ENCODE peak calls at places on chromosomes 16 and 17, in four cellular contexts. L is A549, G is HepG2, A is K562. Z is an unnamed sample. For H3K9me3, the result is how much of the 10 kb centered on the place peaks cover.

GRCh38 chr17:58321571-58322525 is 6.7 kb downstream of the TSPOAP1 start:
- DNase-seq in L (no peak), G (no peak), A (no peak), Z (no peak)

GRCh38 chr17:56274491-56274890 is 121.2 kb downstream of the ANKFN1 start:
- DNase-seq in L (no peak), G (no peak), A (no peak), Z (no peak)

GRCh38 chr16:264440-264951 is 11.2 kb downstream of the RGS11 start:
- DNase-seq in L (no peak), G (no peak), A (no peak), Z (no peak)

GRCh38 chr17:65055708-65056638 is 567 bp downstream of the GNA13 start:
- DNase-seq in L (peak), G (peak), A (peak), Z (no peak)

GRCh38 chr17:28477928-28478327 is 4.5 kb downstream of the SLC13A2 start:
- DNase-seq in L (no peak), G (no peak), A (no peak), Z (no peak)

GRCh38 chr16:586047-586644 is 3.7 kb upstream of the RAB40C start:
- DNase-seq in L (no peak), G (no peak), A (no peak), Z (no peak)

GRCh38 chr17:279356-279755 is 73.3 kb downstream of the RPH3AL start:
- DNase-seq in L (no peak), G (no peak), A (no peak), Z (no peak)

GRCh38 chr17:18226284-18226945 is 980 bp downstream of the LLGL1 start:
- DNase-seq in L (no peak), G (no peak), A (no peak), Z (no peak)

GRCh38 chr17:11485336-11485735 is 112.9 kb upstream of the DNAH9 start:
- DNase-seq in L (no peak), G (no peak), A (no peak), Z (no peak)

GRCh38 chr16:2816751-2817495 is at the start of gene PRSS21:
- DNase-seq in L (no peak), G (no peak), A (peak), Z (peak)

GRCh38 chr16:67256701-67257230 is 8.0 kb downstream of the SLC9A5 start:
- DNase-seq in L (no peak), G (no peak), A (no peak), Z (no peak)

GRCh38 chr16:49023095-49023494 is 258.5 kb downstream of the CBLN1 start:
- DNase-seq in L (no peak), G (no peak), A (no peak), Z (no peak)

GRCh38 chr16:2426941-2427361 is 2.3 kb upstream of the CCNF start:
- DNase-seq in L (no peak), G (no peak), A (no peak), Z (no peak)

GRCh38 chr17:52606098-52606497 is 447.6 kb upstream of the CA10 start:
- DNase-seq in L (no peak), G (no peak), A (no peak), Z (no peak)

GRCh38 chr16:23434380-23434779 is 18.6 kb downstream of the COG7 start:
- DNase-seq in L (peak), G (peak), A (peak), Z (no peak)

GRCh38 chr16:35573407-35573806 is 2114.0 kb downstream of the TP53TG3F start:
- DNase-seq in L (no peak), G (no peak), A (no peak), Z (no peak)

GRCh38 chr16:35574011-35574410 is 2114.6 kb downstream of the TP53TG3F start:
- DNase-seq in L (no peak), G (no peak), A (no peak), Z (no peak)

GRCh38 chr16:35574454-35575431 is 2115.3 kb downstream of the TP53TG3F start:
- DNase-seq in L (no peak), G (no peak), A (no peak), Z (no peak)

GRCh38 chr16:35572186-35572585 is 2112.8 kb downstream of the TP53TG3F start:
- DNase-seq in L (no peak), G (no peak), A (no peak), Z (no peak)

DNA sequence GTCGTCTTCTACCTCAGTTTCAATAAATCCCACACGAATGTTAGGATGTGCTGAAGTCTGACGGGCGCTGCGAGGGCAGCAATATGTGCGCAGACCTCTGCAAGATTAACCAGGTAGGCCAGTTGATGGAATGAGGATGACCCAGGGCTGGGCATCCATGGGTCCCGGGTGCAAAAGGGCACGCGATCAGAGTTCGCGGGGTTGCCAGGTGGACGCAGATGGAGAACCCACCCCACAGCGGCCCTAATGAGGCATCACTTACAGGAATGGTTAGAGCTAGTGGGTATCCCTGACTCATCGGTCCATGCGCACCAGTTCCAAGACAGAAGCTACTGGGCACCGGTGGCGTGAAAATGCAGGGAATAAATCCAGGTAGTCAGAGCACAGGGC is 2116.0 kb downstream of the TP53TG3F start:
- DNase-seq in L (no peak), G (no peak), A (no peak), Z (no peak)
- H3K9me3 ChIP-seq in L (under half), G (half or more), A (under half), Z (half or more)

DNA sequence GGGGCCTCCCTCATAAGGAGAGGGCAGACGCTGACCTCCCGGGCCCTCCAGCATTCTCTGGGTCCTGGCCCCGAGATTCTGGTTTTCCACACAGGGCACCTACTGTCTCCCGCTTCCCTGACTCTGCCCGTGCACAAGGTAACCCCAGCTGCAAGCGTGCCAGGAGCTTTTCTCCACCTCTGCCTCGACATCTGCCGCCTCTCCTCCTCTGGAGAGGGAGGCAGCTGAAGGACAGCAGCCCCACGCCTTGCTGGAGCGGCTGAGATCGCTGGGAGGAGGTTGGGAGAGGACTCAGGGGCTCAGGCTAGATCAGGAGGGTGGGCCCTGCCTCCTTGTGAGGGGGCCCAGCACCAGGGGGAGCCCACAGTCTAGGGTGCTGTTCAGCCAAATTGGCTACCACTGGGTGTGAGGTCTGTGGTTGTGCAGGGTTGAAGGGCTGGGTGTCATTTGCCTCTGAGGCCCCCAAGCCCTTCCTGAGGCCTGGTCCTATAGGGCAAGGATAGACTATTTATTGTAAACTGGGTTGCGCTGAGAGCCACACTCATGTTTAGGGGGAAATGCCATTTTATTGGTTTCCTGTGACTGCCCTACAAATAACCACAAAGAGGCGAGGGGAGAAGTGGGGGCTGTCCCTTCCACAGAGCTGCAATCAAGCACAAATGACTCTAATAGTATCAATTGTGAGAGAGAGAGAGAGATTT is 3.4 kb upstream of the ZCCHC14 start:
- DNase-seq in L (no peak), G (no peak), A (no peak), Z (no peak)
- TF ChIP-seq RNF2 in L (no peak), G (no peak), A (no peak), Z (no peak)

DNA sequence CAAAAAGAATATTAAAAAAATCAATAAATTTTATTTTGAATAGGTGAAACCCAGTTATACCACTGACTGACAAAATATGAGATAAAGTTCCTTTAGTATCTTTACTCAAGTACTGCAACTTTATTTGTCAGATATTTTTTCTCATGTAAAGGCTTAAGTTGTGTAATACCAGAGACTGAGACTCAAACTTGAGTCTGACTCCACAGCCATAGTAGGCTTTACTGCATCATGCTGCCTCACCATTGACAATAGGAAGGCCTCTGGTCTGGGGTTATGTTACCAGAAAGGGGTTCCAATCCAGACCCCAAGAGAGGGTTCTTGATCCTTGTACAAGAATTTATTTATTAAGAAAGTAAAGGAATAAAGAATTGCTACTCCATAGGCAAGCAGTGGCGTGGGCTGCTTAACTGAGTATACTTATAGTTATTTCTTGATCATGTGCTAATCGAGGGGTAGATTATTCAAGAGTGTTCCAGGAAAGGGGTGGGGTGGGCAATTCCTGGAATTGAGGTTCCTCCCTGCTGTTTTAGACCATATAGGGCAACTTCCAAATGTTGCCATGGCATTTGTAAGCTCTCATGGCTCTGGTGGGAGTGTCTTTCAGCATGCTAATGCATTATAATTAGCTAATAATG is 187.4 kb upstream of the WSB1 start:
- DNase-seq in L (no peak), G (no peak), A (peak), Z (no peak)
- H3K9me3 ChIP-seq in L (under half), G (under half), A (under half), Z (under half)

GRCh38 chr16:56190903-56191806 is at the start of gene GNAO1:
- DNase-seq in L (peak), G (no peak), A (peak), Z (peak)

GRCh38 chr16:56192971-56193936 is 2.0 kb downstream of the GNAO1 start:
- DNase-seq in L (no peak), G (no peak), A (no peak), Z (no peak)

GRCh38 chr16:56192644-56192960 is 1.3 kb downstream of the GNAO1 start:
- DNase-seq in L (no peak), G (no peak), A (no peak), Z (no peak)

GRCh38 chr16:56189990-56190902 is 1.0 kb upstream of the GNAO1 start:
- DNase-seq in L (no peak), G (no peak), A (no peak), Z (no peak)

DNA sequence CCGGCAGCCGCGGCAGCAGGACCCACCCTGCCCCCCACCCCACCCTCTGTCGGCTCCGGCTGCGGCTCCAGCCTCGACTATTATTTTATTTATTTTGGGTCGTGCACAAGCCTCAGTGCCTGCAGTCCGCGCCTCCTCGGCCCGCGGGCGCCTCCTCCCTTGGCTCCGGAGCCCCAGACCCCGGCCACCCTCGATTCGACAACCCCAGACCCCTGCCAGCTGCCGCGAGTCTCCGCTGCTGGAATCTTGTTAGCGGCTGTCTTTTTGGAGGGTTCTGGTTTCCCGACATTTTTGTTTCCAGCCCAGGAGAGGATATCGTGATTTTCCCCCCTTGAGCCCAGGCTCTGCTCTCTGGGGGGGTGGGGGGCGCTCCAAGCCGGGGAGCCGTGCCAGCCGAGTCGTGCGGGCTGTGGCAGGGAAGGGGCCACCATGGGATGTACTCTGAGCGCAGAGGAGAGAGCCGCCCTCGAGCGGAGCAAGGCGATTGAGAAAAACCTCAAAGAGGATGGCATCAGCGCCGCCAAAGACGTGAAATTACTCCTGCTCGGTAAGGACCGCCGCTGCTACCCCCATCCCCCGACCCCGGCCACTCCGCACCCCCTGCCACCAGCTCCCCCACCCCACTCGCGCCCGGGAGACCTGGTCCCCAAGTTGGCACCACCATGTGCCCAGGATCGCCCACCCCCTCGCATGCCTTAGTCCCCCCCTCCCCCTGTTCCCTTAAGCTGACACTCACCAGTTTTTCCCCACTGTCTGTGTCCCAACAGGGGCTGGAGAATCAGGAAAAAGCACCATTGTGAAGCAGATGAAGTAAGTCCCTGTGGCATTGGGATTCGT is 736 bp downstream of the GNAO1 start:
- DNase-seq in L (no peak), G (no peak), A (no peak), Z (no peak)
- TF ChIP-seq RNF2 in L (no peak), G (no peak), A (no peak), Z (no peak)

GRCh38 chr17:6772016-6772415 is 4.0 kb upstream of the FBXO39 start:
- DNase-seq in L (no peak), G (no peak), A (no peak), Z (no peak)
- H3K9me3 ChIP-seq in L (under half), G (under half), A (under half), Z (under half)

DNA sequence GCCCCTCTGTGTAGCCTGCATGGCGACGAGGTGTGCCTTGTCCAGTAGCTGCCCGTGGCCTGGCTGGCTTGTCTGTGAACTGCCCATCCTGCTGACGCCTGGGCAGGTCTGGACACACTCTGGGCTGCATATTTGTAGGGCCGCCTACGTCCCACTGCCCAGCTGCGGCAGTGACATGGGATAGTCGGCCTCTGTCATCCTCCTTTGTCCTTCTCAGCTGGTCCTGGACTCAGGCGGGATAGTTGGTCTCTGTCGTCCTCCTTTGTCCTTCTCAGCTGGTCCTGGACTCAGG is 14.5 kb downstream of the CARD14 start:
- DNase-seq in L (no peak), G (no peak), A (no peak), Z (no peak)
- TF ChIP-seq RNF2 in L (no peak), G (no peak), A (no peak), Z (no peak)

Z was measured in H1.